ENCODE peak calls at places on chromosomes 4 and X, in seven cellular contexts. A is A549, I is K562, T is SK-N-SH, H is H1, E is GM12878, U is HepG2. Q is an unnamed sample.

GRCh38 chr4:118941799-118942198 is 53.1 kb downstream of the SYNPO2 start:
- DNase-seq in A (no peak), U (no peak), T (no peak), E (no peak), I (no peak), H (no peak), Q (peak; percentile 49)

GRCh38 chr4:95106408-95106928 is 348.7 kb downstream of the BMPR1B start:
- DNase-seq in E (no peak), A (no peak), T (no peak), I (no peak), H (no peak), U (no peak), Q (peak; percentile 47)

GRCh38 chr4:142886566-142886965 is 40.5 kb upstream of the INPP4B start:
- DNase-seq in U (no peak), H (no peak), E (no peak), I (no peak), A (no peak), T (no peak), Q (no peak)

GRCh38 chr4:111847256-111848108 is 297.8 kb upstream of the FAM241A start:
- DNase-seq in A (no peak), U (peak; percentile 6), E (no peak), T (no peak), I (no peak), H (no peak), Q (no peak)

GRCh38 chr4:61468091-61468720 is 268.1 kb downstream of the ADGRL3 start:
- DNase-seq in A (peak; percentile 1), E (no peak), I (no peak), U (no peak), H (no peak), T (no peak), Q (peak; percentile 58)

GRCh38 chrX:129772796-129773431 is 6.8 kb upstream of the SASH3 start:
- DNase-seq in T (no peak), U (no peak), H (no peak), A (no peak), E (peak; percentile 91), I (no peak), Q (no peak)

GRCh38 chrX:19625612-19626011 is 110.3 kb upstream of the MAP3K15 start:
- DNase-seq in I (no peak), E (no peak), T (no peak), A (peak; percentile 32), U (no peak), H (no peak), Q (no peak)

GRCh38 chr4:8877780-8878040 is 6.1 kb upstream of the HMX1 start:
- DNase-seq in I (no peak), E (no peak), H (no peak), T (no peak), A (no peak), U (no peak), Q (no peak)

GRCh38 chrX:117969782-117970181 is 146.8 kb downstream of the KLHL13 start:
- DNase-seq in A (no peak), U (peak; percentile 28), H (no peak), T (no peak), I (no peak), E (no peak), Q (no peak)

GRCh38 chrX:105969487-105969886 is 69.0 kb downstream of the SERPINA7 start:
- DNase-seq in I (no peak), T (no peak), H (no peak), E (no peak), U (peak; percentile 1), A (no peak), Q (no peak)

GRCh38 chr4:16772366-16772850 is 126.0 kb downstream of the LDB2 start:
- DNase-seq in E (no peak), H (no peak), A (no peak), U (no peak), I (no peak), T (no peak), Q (peak; percentile 63)

GRCh38 chr4:11741190-11741652 is 312.5 kb upstream of the HS3ST1 start:
- DNase-seq in E (no peak), U (no peak), H (no peak), I (no peak), A (no peak), T (no peak), Q (peak; percentile 62)

GRCh38 chr4:107908377-107908776 is 23.0 kb upstream of the CYP2U1 start:
- DNase-seq in A (no peak), H (no peak), T (no peak), I (no peak), E (no peak), U (no peak), Q (no peak)

GRCh38 chr4:138710297-138710696 is 305.3 kb upstream of the NOCT start:
- DNase-seq in E (no peak), T (no peak), H (no peak), A (no peak), I (peak; percentile 36), U (no peak), Q (no peak)

GRCh38 chr4:5839332-5839731 is 53.6 kb downstream of the CRMP1 start:
- DNase-seq in H (no peak), E (no peak), A (no peak), T (no peak), I (no peak), U (no peak), Q (no peak)

GRCh38 chr4:102586002-102586643 is 85.0 kb downstream of the NFKB1 start:
- DNase-seq in E (peak; percentile 51), A (no peak), H (no peak), T (no peak), U (no peak), I (no peak), Q (no peak)

GRCh38 chrX:12981880-12982279 is 7.0 kb downstream of the TMSB4X start:
- DNase-seq in U (no peak), T (no peak), H (no peak), I (no peak), E (no peak), A (no peak), Q (no peak)

GRCh38 chrX:6227445-6227820 is 1.2 kb downstream of the NLGN4X start:
- DNase-seq in U (no peak), I (no peak), E (no peak), A (no peak), T (peak; percentile 20), H (no peak), Q (no peak)

GRCh38 chr4:83213640-83214039 is 71.0 kb downstream of the COQ2 start:
- DNase-seq in A (no peak), I (no peak), U (no peak), E (no peak), H (no peak), T (no peak), Q (no peak)

GRCh38 chr4:21888195-21888976 is 60.2 kb downstream of the KCNIP4 start:
- DNase-seq in T (no peak), I (no peak), A (peak; percentile 4), E (no peak), U (no peak), H (no peak), Q (peak; percentile 93)

GRCh38 chr4:110824344-110824743 is 201.5 kb upstream of the PITX2 start:
- DNase-seq in I (no peak), A (no peak), E (no peak), T (no peak), U (no peak), H (no peak), Q (no peak)

GRCh38 chr4:110826656-110827055 is 203.8 kb upstream of the PITX2 start:
- DNase-seq in H (no peak), A (no peak), I (no peak), E (no peak), U (no peak), T (no peak), Q (no peak)

GRCh38 chr4:110821186-110821585 is 198.3 kb upstream of the PITX2 start:
- DNase-seq in U (no peak), E (no peak), T (no peak), I (no peak), H (no peak), A (no peak), Q (no peak)

DNA sequence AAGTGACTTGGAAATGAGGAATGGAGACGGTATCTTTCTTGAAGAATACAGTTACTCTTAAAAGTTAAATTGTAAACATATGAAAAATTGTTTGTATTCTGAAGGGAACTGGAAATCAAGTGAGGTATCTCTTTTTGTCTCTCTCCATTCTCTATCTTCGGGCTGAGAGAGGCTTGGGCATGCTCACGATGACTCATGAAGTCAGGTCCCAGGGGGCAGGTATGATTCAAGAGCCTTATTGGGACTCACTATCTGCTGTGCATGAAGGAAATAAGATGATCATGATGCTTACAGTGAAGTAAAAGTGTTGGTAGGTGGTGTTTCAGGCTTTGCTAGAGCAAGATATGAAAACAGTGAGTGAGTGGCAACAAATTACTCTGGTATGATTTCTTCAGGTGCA is 200.4 kb upstream of the PITX2 start:
- DNase-seq in E (no peak), I (no peak), A (no peak), T (no peak), H (no peak), U (no peak), Q (peak; percentile 60)
- TF ChIP-seq RFX5 in E (no peak), I (no peak), A (no peak), T (no peak), H (no peak), U (no peak), Q (no peak)

DNA sequence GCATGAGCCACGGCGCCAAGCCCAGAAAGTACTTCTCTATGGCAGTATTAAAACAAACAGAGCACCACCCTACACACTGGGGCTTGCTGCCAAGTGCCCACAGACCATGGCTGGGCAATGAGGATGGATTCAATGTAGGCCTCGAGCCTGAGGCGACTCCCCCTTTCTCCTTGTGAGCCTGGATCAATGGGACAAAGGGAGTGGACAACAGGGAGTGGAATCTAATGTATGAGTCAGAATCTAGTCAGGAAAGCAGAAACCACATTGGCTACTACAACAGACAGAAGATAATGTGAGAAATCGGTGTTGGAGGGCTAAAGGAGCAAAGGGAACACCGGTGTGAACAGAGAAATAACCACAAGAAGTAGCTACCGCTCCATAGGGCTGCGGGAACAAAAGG is 37.7 kb upstream of the OCIAD2 start:
- DNase-seq in A (peak; percentile 41), U (no peak), E (no peak), I (no peak), T (no peak), H (no peak), Q (no peak)
- TF ChIP-seq RFX5 in A (no peak), U (no peak), E (no peak), I (no peak), T (no peak), H (no peak), Q (no peak)

DNA sequence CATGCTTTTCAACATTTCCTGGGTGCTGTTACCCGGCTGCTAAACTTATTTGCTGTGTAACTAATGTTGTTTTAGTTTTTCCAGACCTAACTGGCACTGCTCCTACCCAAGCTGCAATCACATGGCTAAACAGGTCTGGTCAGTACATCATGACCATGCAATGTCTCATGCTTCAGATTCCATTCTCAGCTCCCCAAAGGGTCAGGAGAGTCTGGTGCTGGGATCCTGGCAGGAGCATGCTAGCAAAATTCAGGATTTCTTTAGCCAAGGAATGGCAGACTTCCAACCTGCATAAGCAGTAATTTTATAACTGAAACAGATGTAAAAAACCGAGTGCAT is 12.6 kb upstream of the CENPU start:
- DNase-seq in H (no peak), E (no peak), I (no peak), T (no peak), U (no peak), A (no peak), Q (peak; percentile 82)
- TF ChIP-seq RFX5 in H (no peak), E (no peak), I (no peak), T (no peak), U (no peak), A (no peak), Q (no peak)

DNA sequence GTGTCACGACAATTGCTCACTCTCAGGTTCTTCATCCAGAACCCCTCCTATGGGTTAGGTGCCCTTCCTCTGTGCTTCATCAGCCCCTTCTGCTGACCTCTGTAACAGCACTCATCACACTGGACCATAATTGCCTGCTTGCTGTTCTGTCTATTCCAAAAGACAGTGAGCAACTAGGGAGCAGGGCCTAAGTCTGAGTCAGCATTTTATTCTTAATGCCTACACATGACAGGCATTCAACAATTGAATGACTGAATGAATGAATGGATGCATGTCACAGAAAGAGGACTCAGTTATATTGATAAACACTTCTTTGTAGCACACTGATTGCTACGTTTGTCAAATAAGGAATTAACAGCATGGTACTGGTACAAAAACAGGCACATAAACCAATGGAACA is 317.0 kb downstream of the ZIC3 start:
- DNase-seq in U (no peak), E (no peak), I (no peak), H (no peak), A (no peak), T (no peak), Q (no peak)
- TF ChIP-seq RFX5 in U (no peak), E (no peak), I (no peak), H (no peak), A (no peak), T (no peak), Q (no peak)